ENCODE peak calls at places on chromosomes 16 and 17, in seven cellular contexts. X is neuronal stem cell, T is IMR-90, A is mesendoderm, W is H9, P is H1, C is trophoblast cell. U is an unnamed sample.

GRCh38 chr17:68457168-68457538 is at the start of gene WIPI1:
- DNase-seq in X (no peak), T (no peak), A (no peak), W (no peak), P (peak), C (no peak), U (no peak)

GRCh38 chr16:67155305-67156145 is 4.2 kb downstream of the TRADD start:
- DNase-seq in X (peak), T (peak), A (peak), W (peak), P (peak), C (peak), U (peak)

GRCh38 chr17:77308768-77309726 is 168.3 kb downstream of the SEC14L1 start:
- DNase-seq in X (no peak), T (peak), A (no peak), W (no peak), P (no peak), C (no peak), U (peak)

GRCh38 chr17:40417609-40418427 is at the start of gene TOP2A:
- DNase-seq in X (peak), T (peak), A (peak), W (peak), P (peak), C (peak), U (peak)

GRCh38 chr16:86214326-86215232 is 295.7 kb upstream of the FOXF1 start:
- DNase-seq in X (no peak), T (peak), A (no peak), W (no peak), P (no peak), C (no peak), U (no peak)

GRCh38 chr16:66366433-66367299 is at the start of gene CDH5:
- DNase-seq in X (no peak), T (no peak), A (no peak), W (no peak), P (no peak), C (no peak), U (no peak)

GRCh38 chr17:67390646-67391480 is 13.8 kb downstream of the PITPNC1 start:
- DNase-seq in X (no peak), T (peak), A (no peak), W (no peak), P (no peak), C (no peak), U (peak)

GRCh38 chr16:85301171-85301690 is 189.0 kb upstream of the CIBAR2 start:
- DNase-seq in X (no peak), T (no peak), A (no peak), W (no peak), P (no peak), C (no peak), U (no peak)

GRCh38 chr17:66987059-66987616 is 22.6 kb downstream of the CACNG4 start:
- DNase-seq in X (no peak), T (no peak), A (no peak), W (no peak), P (no peak), C (no peak), U (no peak)

GRCh38 chr17:45740553-45741330 is 43.4 kb upstream of the CRHR1 start:
- DNase-seq in X (peak), T (peak), A (peak), W (peak), P (peak), C (no peak), U (peak)

GRCh38 chr16:24319415-24319814 is 63.3 kb downstream of the CACNG3 start:
- DNase-seq in X (no peak), T (no peak), A (no peak), W (no peak), P (no peak), C (no peak), U (no peak)

GRCh38 chr16:1708768-1709180 is 2.8 kb downstream of the MAPK8IP3 start:
- DNase-seq in X (no peak), T (peak), A (no peak), W (no peak), P (no peak), C (peak), U (no peak)

GRCh38 chr17:37373530-37374159 is 2.1 kb upstream of the C17orf78 start:
- DNase-seq in X (peak), T (peak), A (peak), W (peak), P (peak), C (peak), U (peak)

GRCh38 chr17:50935201-50936124 is 69.3 kb upstream of the TOB1 start:
- DNase-seq in X (no peak), T (no peak), A (no peak), W (no peak), P (no peak), C (no peak), U (no peak)

DNA sequence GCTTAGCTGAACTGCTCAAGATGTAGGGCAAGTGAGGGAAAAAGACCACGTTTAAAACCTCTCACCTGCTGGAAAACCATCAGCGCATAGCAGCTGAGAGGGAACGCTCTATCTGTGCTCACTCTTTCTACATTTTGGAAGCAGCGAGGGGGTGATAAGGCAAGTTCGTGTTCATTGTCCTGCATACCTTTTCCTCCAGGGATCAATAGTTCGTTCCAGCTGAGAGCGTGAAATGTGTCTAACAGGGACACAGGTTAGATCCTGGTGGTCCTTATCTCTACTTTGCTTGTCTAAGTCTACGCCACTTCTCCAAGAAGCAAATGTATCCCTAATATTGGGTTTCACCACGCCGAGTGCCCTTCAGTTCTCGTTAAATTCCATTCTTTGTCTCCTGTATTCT is 183.5 kb upstream of the ZFHX3 start:
- DNase-seq in X (no peak), T (no peak), A (peak), W (no peak), P (no peak), C (no peak), U (no peak)
- H3K23ac ChIP-seq in X (no peak), T (no peak), A (no peak), W (no peak), P (no peak), C (no peak), U (no peak)

DNA sequence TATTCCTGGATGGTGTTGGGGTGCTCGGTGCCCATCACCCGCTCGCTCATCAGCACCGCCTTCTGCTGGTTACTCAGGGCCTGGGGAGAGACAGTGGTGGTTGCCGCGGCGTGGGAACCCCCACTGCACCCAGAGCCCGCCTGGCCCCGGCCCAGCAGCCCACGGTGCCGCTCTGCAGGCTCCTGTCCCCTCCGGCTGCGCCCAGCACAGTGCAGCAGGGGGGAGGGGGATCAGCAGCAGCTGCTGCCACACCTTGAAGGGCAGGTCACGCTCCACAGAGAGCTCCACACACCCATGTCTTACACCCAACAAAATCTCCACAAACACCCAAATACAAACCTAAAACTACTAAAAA is 18.8 kb downstream of the CLUH start:
- DNase-seq in X (no peak), T (no peak), A (no peak), W (no peak), P (no peak), C (no peak), U (no peak)
- H2AK5ac ChIP-seq in X (no peak), T (no peak), A (no peak), W (no peak), P (no peak), C (no peak), U (no peak)

GRCh38 chr17:63221941-63222340 is 224.2 kb downstream of the CYB561 start:
- DNase-seq in X (no peak), T (no peak), A (no peak), W (no peak), P (no peak), C (no peak), U (no peak)
- H3K23ac ChIP-seq in X (no peak), T (no peak), A (no peak), W (no peak), P (peak), C (no peak), U (no peak)

GRCh38 chr17:7439462-7440112 is at the start of gene FGF11:
- DNase-seq in X (no peak), T (no peak), A (no peak), W (no peak), P (no peak), C (no peak), U (no peak)

GRCh38 chr17:7440823-7441174 is 1.5 kb downstream of the FGF11 start:
- DNase-seq in X (no peak), T (no peak), A (peak), W (peak), P (no peak), C (no peak), U (peak)

GRCh38 chr17:7438656-7439460 is 454 bp upstream of the FGF11 start:
- DNase-seq in X (no peak), T (no peak), A (no peak), W (no peak), P (no peak), C (no peak), U (no peak)

GRCh38 chr17:7441202-7441705 is 1.9 kb downstream of the FGF11 start:
- DNase-seq in X (no peak), T (no peak), A (no peak), W (no peak), P (no peak), C (no peak), U (no peak)

DNA sequence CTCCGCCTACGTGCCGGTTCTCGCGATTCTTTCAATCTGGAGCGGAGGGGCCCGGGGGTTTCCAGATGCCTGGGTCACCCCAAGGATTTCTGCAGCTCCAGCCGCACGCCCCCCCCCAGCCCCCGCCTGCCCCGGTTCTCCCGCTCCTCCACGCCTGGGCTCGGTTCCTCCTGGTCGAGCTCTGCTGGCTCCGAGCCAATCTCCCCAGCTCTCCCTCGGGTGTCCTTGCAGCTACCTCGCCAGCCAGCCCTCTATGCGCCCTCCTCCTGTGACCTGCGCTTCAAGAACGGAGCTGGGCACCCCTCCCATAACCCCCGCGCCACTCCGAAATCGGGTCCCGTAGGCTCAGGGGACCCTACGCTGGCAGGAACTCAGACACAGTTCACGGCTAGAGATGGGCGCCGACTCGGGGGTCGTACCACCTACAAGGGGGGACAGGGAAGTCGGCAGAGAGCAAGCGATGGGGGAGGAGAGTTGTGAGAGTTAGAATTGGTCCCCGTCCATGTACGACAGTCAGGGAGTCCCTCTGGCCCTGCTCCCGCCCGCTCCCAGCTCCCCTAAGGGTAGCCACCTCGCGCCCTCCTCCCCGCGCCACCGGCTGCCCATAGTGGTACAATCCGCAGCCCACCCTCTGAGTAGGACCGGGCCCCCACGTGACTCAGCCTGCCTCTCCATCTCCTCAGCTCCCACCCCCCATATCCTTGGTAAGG is 956 bp downstream of the FGF11 start:
- DNase-seq in X (peak), T (no peak), A (peak), W (peak), P (peak), C (no peak), U (peak)
- H2AK5ac ChIP-seq in X (peak), T (peak), A (no peak), W (no peak), P (no peak), C (no peak), U (no peak)

DNA sequence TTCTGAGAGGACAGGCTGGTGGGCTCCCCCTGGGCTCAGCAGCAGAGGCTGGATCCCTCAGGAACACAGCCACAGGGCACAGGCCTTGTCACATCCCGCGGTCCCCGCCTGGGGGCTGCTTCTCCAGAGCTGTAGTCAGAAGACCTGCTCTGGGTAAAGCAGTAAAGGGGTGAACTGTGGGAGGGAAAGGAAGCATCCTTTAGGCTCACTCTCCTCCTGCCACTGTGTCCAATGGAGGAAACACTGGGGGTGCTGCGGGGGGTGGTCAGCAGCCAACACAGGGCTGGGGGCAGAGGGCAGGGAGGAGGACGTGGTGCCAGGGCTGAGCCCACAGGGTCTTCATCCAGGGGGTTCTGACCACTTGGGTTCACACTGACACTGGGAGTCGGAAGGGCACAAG is 5.0 kb upstream of the SLC38A8 start:
- DNase-seq in X (no peak), T (no peak), A (no peak), W (no peak), P (no peak), C (no peak), U (no peak)
- H3K23ac ChIP-seq in X (no peak), T (no peak), A (no peak), W (no peak), P (no peak), C (no peak), U (no peak)

DNA sequence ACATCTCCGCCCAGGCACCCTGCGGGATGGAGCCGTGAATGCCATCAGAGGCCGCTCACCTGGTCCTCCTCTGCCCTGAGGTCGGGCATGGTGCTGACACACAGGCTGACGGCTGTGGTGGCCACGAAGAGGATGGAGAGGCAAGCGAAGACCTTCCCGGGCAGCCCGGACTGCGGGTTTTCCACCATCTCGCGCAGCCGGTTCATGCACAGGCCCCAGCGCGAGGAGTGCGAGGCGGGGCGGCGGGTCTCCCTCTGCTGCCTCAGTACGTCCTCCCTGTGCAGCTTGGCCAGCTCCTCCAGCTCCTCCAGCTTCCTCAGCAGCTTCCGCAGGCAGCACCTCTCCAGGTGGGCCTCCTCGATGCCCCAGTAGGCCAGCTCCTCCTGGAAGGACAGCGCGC is 3.1 kb downstream of the KCNG4 start:
- DNase-seq in X (no peak), T (no peak), A (no peak), W (no peak), P (no peak), C (no peak), U (no peak)
- H2AK5ac ChIP-seq in X (peak), T (no peak), A (no peak), W (no peak), P (no peak), C (no peak), U (no peak)

GRCh38 chr17:31155208-31155810 is 60.5 kb downstream of the NF1 start:
- DNase-seq in X (no peak), T (peak), A (no peak), W (no peak), P (no peak), C (no peak), U (no peak)
- H3K23ac ChIP-seq in X (no peak), T (no peak), A (no peak), W (no peak), P (no peak), C (no peak), U (no peak)

U was measured in mesenchymal stem cell.